ENCODE peak calls at places on chromosomes 16 and 17, in six cellular contexts. One of them, this sample, is unnamed.

GRCh38 chr17:49756323-49756722 is 7.6 kb downstream of the FAM117A start:
- DNase-seq in GM12892: no peak
- DNase-seq in H1: no peak
- DNase-seq in HepG2: no peak
- DNase-seq in K562: no peak
- DNase-seq in GM12878: no peak
- DNase-seq in this sample: no peak

GRCh38 chr17:69213059-69213813 is 15.4 kb downstream of the ABCA10 start:
- DNase-seq in GM12892: no peak
- DNase-seq in H1: peak
- DNase-seq in HepG2: no peak
- DNase-seq in K562: no peak
- DNase-seq in GM12878: no peak
- DNase-seq in this sample: no peak

GRCh38 chr16:86214326-86215232 is 295.7 kb upstream of the FOXF1 start:
- DNase-seq in GM12892: no peak
- DNase-seq in H1: no peak
- DNase-seq in HepG2: no peak
- DNase-seq in K562: no peak
- DNase-seq in GM12878: no peak
- DNase-seq in this sample: no peak

GRCh38 chr17:59607817-59608403 is 11.8 kb upstream of the CLTC start:
- DNase-seq in GM12892: no peak
- DNase-seq in H1: peak
- DNase-seq in HepG2: peak
- DNase-seq in K562: peak
- DNase-seq in GM12878: no peak
- DNase-seq in this sample: no peak

GRCh38 chr16:77009453-77009852 is 181.5 kb upstream of the MON1B start:
- DNase-seq in GM12892: no peak
- DNase-seq in H1: no peak
- DNase-seq in HepG2: no peak
- DNase-seq in K562: no peak
- DNase-seq in GM12878: no peak
- DNase-seq in this sample: no peak

GRCh38 chr17:43905985-43906852 is 1.1 kb downstream of the MPP2 start:
- DNase-seq in GM12892: no peak
- DNase-seq in H1: peak
- DNase-seq in HepG2: peak
- DNase-seq in K562: no peak
- DNase-seq in GM12878: no peak
- DNase-seq in this sample: no peak

GRCh38 chr17:835263-835662 is 53.1 kb downstream of the MRM3 start:
- DNase-seq in GM12892: no peak
- DNase-seq in H1: no peak
- DNase-seq in HepG2: peak
- DNase-seq in K562: no peak
- DNase-seq in GM12878: no peak
- DNase-seq in this sample: no peak

GRCh38 chr16:81279375-81279774 is 35.4 kb upstream of the GAN start:
- DNase-seq in GM12892: no peak
- DNase-seq in H1: no peak
- DNase-seq in HepG2: no peak
- DNase-seq in K562: no peak
- DNase-seq in GM12878: no peak
- DNase-seq in this sample: no peak

GRCh38 chr17:57533684-57534305 is 211.3 kb downstream of the CCDC182 start:
- DNase-seq in GM12892: no peak
- DNase-seq in H1: no peak
- DNase-seq in HepG2: no peak
- DNase-seq in K562: no peak
- DNase-seq in GM12878: no peak
- DNase-seq in this sample: no peak

DNA sequence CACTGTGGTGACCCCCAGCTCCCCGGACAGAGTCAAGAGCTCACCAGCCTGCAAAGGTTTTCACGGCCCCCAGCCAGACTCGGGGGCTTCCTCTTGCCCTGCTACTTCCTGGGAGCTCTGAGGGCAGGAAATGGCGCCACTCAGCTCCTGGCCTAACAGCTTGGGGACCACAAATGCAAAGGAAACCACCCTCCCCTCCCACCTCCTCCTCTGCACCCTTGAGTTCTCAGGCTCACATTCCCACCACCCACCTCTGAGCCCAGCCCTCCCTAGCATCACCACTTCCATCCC is 373 bp upstream of the SPN start:
- DNase-seq in GM12892: peak
- DNase-seq in H1: no peak
- DNase-seq in HepG2: no peak
- DNase-seq in K562: peak
- DNase-seq in GM12878: peak
- DNase-seq in this sample: no peak
- TF ChIP-seq POLR2A in GM12892: no peak
- TF ChIP-seq POLR2A in H1: no peak
- TF ChIP-seq POLR2A in HepG2: no peak
- TF ChIP-seq POLR2A in K562: no peak
- TF ChIP-seq POLR2A in GM12878: no peak
- TF ChIP-seq POLR2A in this sample: peak

GRCh38 chr17:38720941-38721340 is 9.2 kb upstream of the CISD3 start:
- DNase-seq in GM12892: no peak
- DNase-seq in H1: no peak
- DNase-seq in HepG2: no peak
- DNase-seq in K562: no peak
- DNase-seq in GM12878: no peak
- DNase-seq in this sample: no peak

GRCh38 chr17:38717139-38717745 is 12.2 kb downstream of the MLLT6 start:
- DNase-seq in GM12892: no peak
- DNase-seq in H1: no peak
- DNase-seq in HepG2: no peak
- DNase-seq in K562: no peak
- DNase-seq in GM12878: no peak
- DNase-seq in this sample: no peak

GRCh38 chr17:38719284-38719942 is 10.7 kb upstream of the CISD3 start:
- DNase-seq in GM12892: no peak
- DNase-seq in H1: no peak
- DNase-seq in HepG2: no peak
- DNase-seq in K562: no peak
- DNase-seq in GM12878: no peak
- DNase-seq in this sample: no peak

GRCh38 chr17:38721802-38722201 is 8.3 kb upstream of the CISD3 start:
- DNase-seq in GM12892: no peak
- DNase-seq in H1: no peak
- DNase-seq in HepG2: no peak
- DNase-seq in K562: no peak
- DNase-seq in GM12878: no peak
- DNase-seq in this sample: no peak

GRCh38 chr17:38719943-38720641 is 10.0 kb upstream of the CISD3 start:
- DNase-seq in GM12892: no peak
- DNase-seq in H1: peak
- DNase-seq in HepG2: no peak
- DNase-seq in K562: peak
- DNase-seq in GM12878: no peak
- DNase-seq in this sample: no peak
- TF ChIP-seq TAF1 in GM12892: no peak
- TF ChIP-seq TAF1 in H1: no peak
- TF ChIP-seq TAF1 in HepG2: no peak
- TF ChIP-seq TAF1 in K562: no peak
- TF ChIP-seq TAF1 in GM12878: no peak
- TF ChIP-seq TAF1 in this sample: no peak

GRCh38 chr16:12361016-12361415 is 384.5 kb downstream of the SNX29 start:
- DNase-seq in GM12892: no peak
- DNase-seq in H1: no peak
- DNase-seq in HepG2: no peak
- DNase-seq in K562: no peak
- DNase-seq in GM12878: no peak
- DNase-seq in this sample: no peak

GRCh38 chr16:12358898-12359297 is 382.4 kb downstream of the SNX29 start:
- DNase-seq in GM12892: no peak
- DNase-seq in H1: no peak
- DNase-seq in HepG2: no peak
- DNase-seq in K562: no peak
- DNase-seq in GM12878: no peak
- DNase-seq in this sample: no peak

GRCh38 chr16:12360240-12360639 is 383.7 kb downstream of the SNX29 start:
- DNase-seq in GM12892: no peak
- DNase-seq in H1: no peak
- DNase-seq in HepG2: no peak
- DNase-seq in K562: no peak
- DNase-seq in GM12878: no peak
- DNase-seq in this sample: no peak

GRCh38 chr16:12354296-12354818 is 377.8 kb downstream of the SNX29 start:
- DNase-seq in GM12892: no peak
- DNase-seq in H1: no peak
- DNase-seq in HepG2: no peak
- DNase-seq in K562: no peak
- DNase-seq in GM12878: no peak
- DNase-seq in this sample: no peak

DNA sequence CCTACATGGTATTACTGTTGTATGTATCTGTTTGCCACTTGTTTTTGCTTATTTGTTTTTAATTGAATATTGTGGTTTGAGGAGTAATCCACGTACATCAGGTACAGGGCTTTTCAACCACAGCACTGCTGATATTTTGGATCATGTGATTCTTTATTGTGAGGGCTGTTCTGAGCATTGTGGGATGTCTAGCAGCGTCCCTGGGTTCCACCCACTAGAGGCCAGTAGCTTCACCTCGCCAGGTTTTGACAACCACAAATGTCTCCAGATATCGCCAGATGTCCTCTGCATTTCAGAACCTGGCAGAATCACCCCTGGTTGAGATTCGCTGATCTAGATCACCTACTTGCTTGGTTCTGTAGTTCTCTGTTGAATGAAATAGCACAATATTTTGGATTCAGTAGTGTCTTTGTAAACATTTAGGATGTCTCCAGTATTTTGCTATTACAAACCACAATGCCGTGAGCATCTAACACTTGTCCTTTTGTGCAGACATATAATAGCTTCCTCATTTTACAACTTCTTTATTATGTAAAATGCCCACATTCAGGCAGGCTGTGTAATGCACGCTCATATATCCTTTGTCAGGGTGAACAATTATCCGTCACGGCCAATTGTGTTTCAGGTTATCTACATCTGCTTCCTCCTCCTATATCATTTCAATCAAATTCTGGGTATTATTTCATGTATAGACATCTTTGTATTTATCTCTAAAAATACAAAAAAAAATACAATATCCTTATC is 380.3 kb downstream of the SNX29 start:
- DNase-seq in GM12892: no peak
- DNase-seq in H1: no peak
- DNase-seq in HepG2: no peak
- DNase-seq in K562: peak
- DNase-seq in GM12878: no peak
- DNase-seq in this sample: no peak
- TF ChIP-seq POLR2A in GM12892: no peak
- TF ChIP-seq POLR2A in H1: no peak
- TF ChIP-seq POLR2A in HepG2: no peak
- TF ChIP-seq POLR2A in K562: no peak
- TF ChIP-seq POLR2A in GM12878: no peak
- TF ChIP-seq POLR2A in this sample: no peak

DNA sequence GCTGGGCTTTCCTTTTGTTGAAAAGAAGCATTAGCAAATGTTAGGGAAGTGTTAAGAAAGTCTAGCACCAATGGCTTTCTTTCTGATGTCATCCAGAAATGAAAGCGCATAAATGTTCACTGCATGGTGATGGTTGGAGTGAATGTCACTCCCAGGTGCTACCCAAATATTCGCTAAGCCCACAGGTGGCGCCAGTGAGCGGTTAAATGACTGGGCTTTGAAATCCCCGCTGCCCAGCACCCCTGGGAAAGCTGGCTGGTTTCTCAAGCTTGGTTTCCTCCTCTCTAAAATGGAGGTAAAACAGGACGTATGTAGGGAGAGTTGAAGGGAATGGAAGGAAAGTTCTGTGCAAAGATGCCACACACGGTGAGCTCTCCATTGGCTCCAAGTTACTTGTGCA is 104.4 kb downstream of the IRX5 start:
- DNase-seq in GM12892: no peak
- DNase-seq in H1: peak
- DNase-seq in HepG2: peak
- DNase-seq in K562: peak
- DNase-seq in GM12878: no peak
- DNase-seq in this sample: no peak
- TF ChIP-seq TAF1 in GM12892: no peak
- TF ChIP-seq TAF1 in H1: no peak
- TF ChIP-seq TAF1 in HepG2: no peak
- TF ChIP-seq TAF1 in K562: no peak
- TF ChIP-seq TAF1 in GM12878: no peak
- TF ChIP-seq TAF1 in this sample: no peak

GRCh38 chr17:45314761-45315549 is 1.9 kb downstream of the MAP3K14 start:
- DNase-seq in GM12892: no peak
- DNase-seq in H1: no peak
- DNase-seq in HepG2: no peak
- DNase-seq in K562: no peak
- DNase-seq in GM12878: no peak
- DNase-seq in this sample: no peak

GRCh38 chr17:45315583-45316270 is 1.1 kb downstream of the MAP3K14 start:
- DNase-seq in GM12892: no peak
- DNase-seq in H1: no peak
- DNase-seq in HepG2: no peak
- DNase-seq in K562: no peak
- DNase-seq in GM12878: no peak
- DNase-seq in this sample: no peak

GRCh38 chr17:45317113-45317820 is 447 bp upstream of the MAP3K14 start:
- DNase-seq in GM12892: peak
- DNase-seq in H1: peak
- DNase-seq in HepG2: peak
- DNase-seq in K562: peak
- DNase-seq in GM12878: peak
- DNase-seq in this sample: peak

GRCh38 chr17:45318561-45319230 is 1.9 kb upstream of the MAP3K14 start:
- DNase-seq in GM12892: no peak
- DNase-seq in H1: no peak
- DNase-seq in HepG2: no peak
- DNase-seq in K562: no peak
- DNase-seq in GM12878: no peak
- DNase-seq in this sample: no peak

DNA sequence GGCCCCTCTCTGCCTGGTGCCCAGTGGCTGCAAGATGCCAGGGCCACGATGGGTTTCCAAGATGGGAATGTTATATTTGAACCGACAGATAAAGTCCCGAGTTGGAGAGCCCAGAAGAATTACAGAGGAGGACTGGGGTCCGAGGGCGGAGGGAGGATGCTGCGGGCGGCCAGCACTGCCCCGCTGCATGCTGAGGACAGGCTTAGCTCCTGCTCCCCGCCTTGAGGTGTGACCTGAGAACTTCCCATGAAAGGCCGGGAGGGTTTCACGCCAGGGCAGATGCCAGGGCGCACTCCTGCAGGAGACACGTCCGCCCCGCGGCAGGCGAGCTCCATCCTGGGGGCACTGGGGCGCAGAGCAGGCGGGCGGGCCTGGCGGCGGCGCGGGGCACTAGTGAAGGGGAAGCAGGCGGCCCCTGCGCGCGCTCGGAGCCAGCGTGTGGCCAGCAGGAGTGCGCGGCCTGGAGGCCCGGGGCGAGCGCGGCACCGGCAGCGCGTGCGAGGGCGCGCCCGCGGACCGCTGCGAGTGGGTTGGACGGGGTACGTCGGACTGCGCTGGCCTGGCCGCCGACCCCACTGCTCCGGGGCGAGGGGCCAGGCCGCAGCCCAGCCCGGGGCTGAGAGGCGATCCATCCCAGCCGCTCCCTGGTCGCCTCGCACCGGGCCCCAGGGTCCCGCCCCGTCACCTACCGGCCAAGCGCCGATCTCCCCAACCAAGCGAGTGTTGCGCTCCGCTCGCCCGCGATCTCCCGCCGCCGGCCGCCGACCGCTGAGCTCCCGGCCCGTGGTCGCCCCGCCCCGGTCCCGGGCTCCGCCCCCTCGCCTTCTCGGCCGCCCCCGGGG is at the start of gene MAP3K14:
- DNase-seq in GM12892: peak
- DNase-seq in H1: peak
- DNase-seq in HepG2: peak
- DNase-seq in K562: peak
- DNase-seq in GM12878: no peak
- DNase-seq in this sample: no peak
- TF ChIP-seq POLR2A in GM12892: peak
- TF ChIP-seq POLR2A in H1: peak
- TF ChIP-seq POLR2A in HepG2: peak
- TF ChIP-seq POLR2A in K562: peak
- TF ChIP-seq POLR2A in GM12878: peak
- TF ChIP-seq POLR2A in this sample: peak

This sample was measured in GM12891.